ENCODE peak calls at places on chromosomes 3 and 15, in five cellular contexts. K is H1, D is suprapubic skin, J is SK-N-SH, E is A549. M is an unnamed sample.

GRCh38 chr3:90040554-90040953 is 933.1 kb downstream of the EPHA3 start:
- DNase-seq in K (no peak), D (no peak), J (no peak), E (no peak), M (no peak)

GRCh38 chr3:154040283-154040682 is 80.9 kb upstream of the ARHGEF26 start:
- DNase-seq in K (no peak), D (no peak), J (no peak), E (no peak), M (no peak)

GRCh38 chr15:94352940-94353820 is 121.8 kb downstream of the MCTP2 start:
- DNase-seq in K (no peak), D (no peak), J (no peak), E (no peak), M (no peak)

GRCh38 chr15:93985925-93986324 is 245.4 kb upstream of the MCTP2 start:
- DNase-seq in K (no peak), D (no peak), J (no peak), E (no peak), M (no peak)

GRCh38 chr3:155243512-155243921 is 50.0 kb downstream of the STRIT1 start:
- DNase-seq in K (no peak), D (no peak), J (no peak), E (no peak), M (no peak)

GRCh38 chr3:171115667-171116066 is 89.1 kb upstream of the SLC2A2 start:
- DNase-seq in K (no peak), D (no peak), J (no peak), E (no peak), M (no peak)

GRCh38 chr15:100566850-100567249 is 35.1 kb downstream of the LINS1 start:
- DNase-seq in K (no peak), D (no peak), J (no peak), E (no peak), M (no peak)

GRCh38 chr15:51558421-51558820 is 64.2 kb downstream of the DMXL2 start:
- DNase-seq in K (no peak), D (no peak), J (no peak), E (no peak), M (no peak)

GRCh38 chr3:77479021-77479420 is 439.1 kb downstream of the ROBO2 start:
- DNase-seq in K (no peak), D (no peak), J (no peak), E (no peak), M (no peak)

GRCh38 chr15:74960995-74961588 is 4.5 kb upstream of the RPP25 start:
- DNase-seq in K (no peak), D (no peak), J (no peak), E (no peak), M (no peak)

GRCh38 chr3:179558742-179559364 is 3.9 kb upstream of the ACTL6A start:
- DNase-seq in K (peak), D (no peak), J (peak), E (peak), M (peak)

GRCh38 chr3:45267097-45267496 is 41.0 kb upstream of the TMEM158 start:
- DNase-seq in K (no peak), D (no peak), J (no peak), E (no peak), M (no peak)

GRCh38 chr15:74174216-74174965 is 881 bp downstream of the ISLR start:
- DNase-seq in K (no peak), D (peak), J (peak), E (no peak), M (no peak)

GRCh38 chr15:92071030-92071644 is 217.6 kb downstream of the SLCO3A1 start:
- DNase-seq in K (no peak), D (no peak), J (no peak), E (no peak), M (peak)

GRCh38 chr3:16824085-16824696 is 60.6 kb upstream of the PLCL2 start:
- DNase-seq in K (no peak), D (no peak), J (no peak), E (no peak), M (no peak)

GRCh38 chr3:16136042-16136441 is 38.4 kb upstream of the GALNT15 start:
- DNase-seq in K (no peak), D (no peak), J (no peak), E (no peak), M (no peak)

GRCh38 chr15:80217327-80217900 is 34.6 kb downstream of the CTXND1 start:
- DNase-seq in K (no peak), D (no peak), J (no peak), E (no peak), M (no peak)

GRCh38 chr15:65344909-65345275 is 32.9 kb downstream of the IGDCC3 start:
- DNase-seq in K (no peak), D (no peak), J (peak), E (no peak), M (no peak)

GRCh38 chr3:140363801-140364200 is 314.1 kb upstream of the TRIM42 start:
- DNase-seq in K (no peak), D (no peak), J (no peak), E (no peak), M (no peak)

GRCh38 chr3:197224034-197224444 is 74.4 kb downstream of the DLG1 start:
- DNase-seq in K (no peak), D (no peak), J (peak), E (peak), M (no peak)

GRCh38 chr3:15326673-15327072 is 5.7 kb downstream of the SH3BP5 start:
- DNase-seq in K (no peak), D (no peak), J (no peak), E (no peak), M (no peak)

GRCh38 chr3:44795197-44795596 is 33.6 kb downstream of the KIF15 start:
- DNase-seq in K (peak), D (no peak), J (no peak), E (no peak), M (no peak)

GRCh38 chr3:184414418-184415228 is 34.8 kb downstream of the CHRD start:
- DNase-seq in K (no peak), D (no peak), J (no peak), E (no peak), M (no peak)

GRCh38 chr3:172138792-172139507 is 99.6 kb downstream of the FNDC3B start:
- DNase-seq in K (no peak), D (no peak), J (no peak), E (no peak), M (peak)

GRCh38 chr3:41652931-41653330 is 309.0 kb downstream of the ULK4 start:
- DNase-seq in K (no peak), D (no peak), J (no peak), E (no peak), M (no peak)

DNA sequence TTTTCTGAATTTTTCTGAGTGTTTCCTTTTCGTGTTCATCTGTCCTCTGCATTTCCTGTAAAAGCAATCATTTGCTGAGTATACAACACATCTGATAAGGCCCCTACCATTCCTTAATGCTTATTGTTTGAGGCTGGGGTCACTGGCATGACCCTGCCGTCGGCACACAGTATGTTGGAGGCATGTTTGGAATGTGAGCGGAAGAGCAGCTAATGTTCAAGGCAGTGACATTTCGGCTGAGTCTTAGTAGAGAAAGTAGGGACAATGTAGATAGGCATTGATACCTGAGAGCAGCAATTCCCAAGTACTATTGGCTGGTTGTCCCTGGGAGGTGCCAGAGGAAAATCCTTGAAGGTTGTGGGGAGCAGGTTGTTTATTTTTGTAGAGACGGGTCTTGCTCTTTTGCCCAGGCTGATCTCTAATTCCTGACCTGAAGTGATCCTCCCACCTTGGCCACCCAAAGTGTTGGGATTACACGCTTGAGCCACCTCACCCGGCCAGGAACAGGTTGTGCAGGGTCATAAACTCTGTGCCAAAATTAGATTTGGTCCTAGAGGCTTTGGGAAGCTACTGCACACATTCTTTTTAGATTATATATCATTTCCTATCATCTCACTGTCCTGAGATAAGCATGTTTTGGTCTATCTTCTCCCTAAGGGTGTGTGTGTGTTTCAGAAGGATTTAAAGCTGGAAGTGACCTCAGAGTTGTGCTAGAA is 13.5 kb downstream of the PTPN23 start:
- DNase-seq in K (no peak), D (no peak), J (peak), E (no peak), M (no peak)
- TF ChIP-seq EP300 in K (no peak), D (no peak), J (no peak), E (no peak), M (no peak)

GRCh38 chr3:124079912-124080276 is 88.0 kb upstream of the ROPN1 start:
- DNase-seq in K (no peak), D (no peak), J (no peak), E (no peak), M (no peak)
- TF ChIP-seq CTCF in K (no peak), D (no peak), J (no peak), E (no peak), M (no peak)

GRCh38 chr3:114333923-114334240 is 40.1 kb downstream of the TIGIT start:
- DNase-seq in K (no peak), D (no peak), J (no peak), E (no peak), M (no peak)

GRCh38 chr3:114332342-114333179 is 38.7 kb downstream of the TIGIT start:
- DNase-seq in K (no peak), D (no peak), J (no peak), E (no peak), M (no peak)

GRCh38 chr3:114331007-114331406 is 37.2 kb downstream of the TIGIT start:
- DNase-seq in K (no peak), D (no peak), J (no peak), E (no peak), M (no peak)

GRCh38 chr3:114331710-114332109 is 37.9 kb downstream of the TIGIT start:
- DNase-seq in K (no peak), D (no peak), J (no peak), E (no peak), M (no peak)

DNA sequence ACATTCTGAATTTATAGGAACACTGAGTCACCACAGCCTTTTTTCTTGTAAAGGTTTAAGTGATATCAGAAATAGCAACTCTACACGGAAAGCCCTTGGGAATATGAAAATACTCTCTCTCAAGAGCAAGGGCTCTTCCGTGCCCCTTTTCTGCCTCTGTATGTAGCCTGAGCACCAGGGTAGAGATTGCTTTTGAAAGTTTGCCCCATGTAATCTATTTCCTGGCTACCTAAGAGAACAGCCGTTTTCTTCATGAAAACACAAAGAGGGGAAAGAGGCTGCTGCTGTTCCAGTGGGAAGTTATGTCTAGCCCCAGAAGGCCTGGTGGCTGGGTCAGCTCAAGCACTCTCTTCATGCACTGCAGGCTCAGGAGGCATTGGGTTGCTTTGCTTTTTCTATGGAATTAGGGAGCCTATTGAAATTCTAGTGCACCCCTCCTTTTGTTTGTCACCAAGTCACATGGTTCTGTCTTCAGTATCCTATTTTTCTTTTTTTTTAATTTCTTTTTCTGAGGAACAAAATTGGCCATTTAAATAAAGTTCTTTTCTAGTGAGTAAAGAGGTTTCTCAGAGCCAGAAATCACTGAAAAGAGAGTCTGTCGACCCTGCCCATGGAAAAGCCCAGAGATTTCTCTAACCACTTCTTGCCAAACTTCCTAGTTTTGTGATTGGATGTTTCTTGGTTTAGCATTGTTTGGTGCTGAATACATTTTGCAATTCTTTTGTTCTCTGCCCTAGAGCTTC is 39.5 kb downstream of the TIGIT start:
- DNase-seq in K (no peak), D (no peak), J (no peak), E (no peak), M (no peak)
- TF ChIP-seq EP300 in K (no peak), D (no peak), J (no peak), E (no peak), M (no peak)

GRCh38 chr15:98581715-98582114 is 66.6 kb upstream of the IGF1R start:
- DNase-seq in K (no peak), D (no peak), J (no peak), E (no peak), M (no peak)
- TF ChIP-seq CTCF in K (peak), D (no peak), J (peak), E (peak), M (no peak)